ENCODE peak calls at places on chromosomes 3 and 15, in six cellular contexts. One of them, this sample, is unnamed.

GRCh38 chr3:136547293-136547692 is 204.9 kb downstream of the STAG1 start:
- DNase-seq in heart left ventricle: no peak
- DNase-seq in stimulated activated CD4-positive, alpha-beta T cell treated with anti-CD3 and anti-CD28 coated beads, Interleukin-4, amount 100 ng/mL, for 24 hours: no peak
- DNase-seq in cardiac septum: no peak
- DNase-seq in nephron progenitor cell: no peak
- DNase-seq in T-helper 9 cell: no peak
- DNase-seq in this sample: no peak

GRCh38 chr3:133979553-133979952 is 50.2 kb downstream of the SLCO2A1 start:
- DNase-seq in heart left ventricle: no peak
- DNase-seq in cardiac septum: no peak
- DNase-seq in stimulated activated CD4-positive, alpha-beta T cell treated with anti-CD3 and anti-CD28 coated beads, Interleukin-4, amount 100 ng/mL, for 24 hours: no peak
- DNase-seq in nephron progenitor cell: no peak
- DNase-seq in T-helper 9 cell: no peak
- DNase-seq in this sample: no peak

GRCh38 chr3:61912158-61912557 is 350.8 kb downstream of the PTPRG start:
- DNase-seq in cardiac septum: no peak
- DNase-seq in heart left ventricle: no peak
- DNase-seq in stimulated activated CD4-positive, alpha-beta T cell treated with anti-CD3 and anti-CD28 coated beads, Interleukin-4, amount 100 ng/mL, for 24 hours: no peak
- DNase-seq in T-helper 9 cell: no peak
- DNase-seq in nephron progenitor cell: no peak
- DNase-seq in this sample: no peak

GRCh38 chr3:127451321-127451720 is 139.2 kb downstream of the TPRA1 start:
- DNase-seq in T-helper 9 cell: no peak
- DNase-seq in cardiac septum: peak
- DNase-seq in nephron progenitor cell: no peak
- DNase-seq in heart left ventricle: no peak
- DNase-seq in stimulated activated CD4-positive, alpha-beta T cell treated with anti-CD3 and anti-CD28 coated beads, Interleukin-4, amount 100 ng/mL, for 24 hours: no peak
- DNase-seq in this sample: no peak

GRCh38 chr15:71103102-71103676 is 12.1 kb upstream of the THSD4 start:
- DNase-seq in stimulated activated CD4-positive, alpha-beta T cell treated with anti-CD3 and anti-CD28 coated beads, Interleukin-4, amount 100 ng/mL, for 24 hours: no peak
- DNase-seq in heart left ventricle: no peak
- DNase-seq in nephron progenitor cell: no peak
- DNase-seq in T-helper 9 cell: no peak
- DNase-seq in cardiac septum: no peak
- DNase-seq in this sample: no peak

GRCh38 chr3:176554791-176555330 is 642.4 kb downstream of the TBL1XR1 start:
- DNase-seq in stimulated activated CD4-positive, alpha-beta T cell treated with anti-CD3 and anti-CD28 coated beads, Interleukin-4, amount 100 ng/mL, for 24 hours: no peak
- DNase-seq in cardiac septum: no peak
- DNase-seq in heart left ventricle: no peak
- DNase-seq in nephron progenitor cell: no peak
- DNase-seq in T-helper 9 cell: no peak
- DNase-seq in this sample: no peak

GRCh38 chr15:66650433-66650832 is 51.6 kb upstream of the SMAD6 start:
- DNase-seq in heart left ventricle: no peak
- DNase-seq in T-helper 9 cell: no peak
- DNase-seq in nephron progenitor cell: no peak
- DNase-seq in cardiac septum: peak
- DNase-seq in stimulated activated CD4-positive, alpha-beta T cell treated with anti-CD3 and anti-CD28 coated beads, Interleukin-4, amount 100 ng/mL, for 24 hours: no peak
- DNase-seq in this sample: no peak

GRCh38 chr3:16028604-16029003 is 145.9 kb upstream of the GALNT15 start:
- DNase-seq in nephron progenitor cell: no peak
- DNase-seq in stimulated activated CD4-positive, alpha-beta T cell treated with anti-CD3 and anti-CD28 coated beads, Interleukin-4, amount 100 ng/mL, for 24 hours: no peak
- DNase-seq in cardiac septum: no peak
- DNase-seq in heart left ventricle: no peak
- DNase-seq in T-helper 9 cell: no peak
- DNase-seq in this sample: no peak

GRCh38 chr3:36362973-36363372 is 17.3 kb upstream of the STAC start:
- DNase-seq in T-helper 9 cell: no peak
- DNase-seq in heart left ventricle: no peak
- DNase-seq in stimulated activated CD4-positive, alpha-beta T cell treated with anti-CD3 and anti-CD28 coated beads, Interleukin-4, amount 100 ng/mL, for 24 hours: no peak
- DNase-seq in nephron progenitor cell: no peak
- DNase-seq in cardiac septum: no peak
- DNase-seq in this sample: no peak

GRCh38 chr15:98663045-98663444 is 14.7 kb downstream of the IGF1R start:
- DNase-seq in nephron progenitor cell: no peak
- DNase-seq in heart left ventricle: no peak
- DNase-seq in cardiac septum: no peak
- DNase-seq in stimulated activated CD4-positive, alpha-beta T cell treated with anti-CD3 and anti-CD28 coated beads, Interleukin-4, amount 100 ng/mL, for 24 hours: no peak
- DNase-seq in T-helper 9 cell: no peak
- DNase-seq in this sample: no peak

GRCh38 chr3:9500108-9501050 is 53.2 kb downstream of the LHFPL4 start:
- DNase-seq in cardiac septum: no peak
- DNase-seq in T-helper 9 cell: peak
- DNase-seq in stimulated activated CD4-positive, alpha-beta T cell treated with anti-CD3 and anti-CD28 coated beads, Interleukin-4, amount 100 ng/mL, for 24 hours: peak
- DNase-seq in heart left ventricle: peak
- DNase-seq in nephron progenitor cell: peak
- DNase-seq in this sample: peak

GRCh38 chr3:128062033-128062745 is 10.0 kb downstream of the SEC61A1 start:
- DNase-seq in stimulated activated CD4-positive, alpha-beta T cell treated with anti-CD3 and anti-CD28 coated beads, Interleukin-4, amount 100 ng/mL, for 24 hours: no peak
- DNase-seq in nephron progenitor cell: no peak
- DNase-seq in cardiac septum: no peak
- DNase-seq in T-helper 9 cell: no peak
- DNase-seq in heart left ventricle: no peak
- DNase-seq in this sample: no peak

GRCh38 chr15:43440721-43441281 is 52.2 kb downstream of the TP53BP1 start:
- DNase-seq in cardiac septum: no peak
- DNase-seq in T-helper 9 cell: no peak
- DNase-seq in stimulated activated CD4-positive, alpha-beta T cell treated with anti-CD3 and anti-CD28 coated beads, Interleukin-4, amount 100 ng/mL, for 24 hours: peak
- DNase-seq in nephron progenitor cell: no peak
- DNase-seq in heart left ventricle: no peak
- DNase-seq in this sample: peak

GRCh38 chr15:74400915-74401757 is 32.6 kb downstream of the SEMA7A start:
- DNase-seq in nephron progenitor cell: no peak
- DNase-seq in T-helper 9 cell: no peak
- DNase-seq in heart left ventricle: no peak
- DNase-seq in cardiac septum: no peak
- DNase-seq in stimulated activated CD4-positive, alpha-beta T cell treated with anti-CD3 and anti-CD28 coated beads, Interleukin-4, amount 100 ng/mL, for 24 hours: peak
- DNase-seq in this sample: peak

GRCh38 chr3:157436583-157437300 is at the start of gene PTX3:
- DNase-seq in T-helper 9 cell: no peak
- DNase-seq in heart left ventricle: no peak
- DNase-seq in stimulated activated CD4-positive, alpha-beta T cell treated with anti-CD3 and anti-CD28 coated beads, Interleukin-4, amount 100 ng/mL, for 24 hours: no peak
- DNase-seq in cardiac septum: no peak
- DNase-seq in nephron progenitor cell: peak
- DNase-seq in this sample: no peak

GRCh38 chr3:63029921-63030320 is 154.7 kb upstream of the CADPS start:
- DNase-seq in nephron progenitor cell: no peak
- DNase-seq in stimulated activated CD4-positive, alpha-beta T cell treated with anti-CD3 and anti-CD28 coated beads, Interleukin-4, amount 100 ng/mL, for 24 hours: no peak
- DNase-seq in cardiac septum: no peak
- DNase-seq in heart left ventricle: no peak
- DNase-seq in T-helper 9 cell: no peak
- DNase-seq in this sample: no peak

GRCh38 chr15:65305144-65305758 is 774 bp downstream of the RNU5B-1 start:
- DNase-seq in T-helper 9 cell: no peak
- DNase-seq in nephron progenitor cell: no peak
- DNase-seq in cardiac septum: no peak
- DNase-seq in stimulated activated CD4-positive, alpha-beta T cell treated with anti-CD3 and anti-CD28 coated beads, Interleukin-4, amount 100 ng/mL, for 24 hours: peak
- DNase-seq in heart left ventricle: no peak
- DNase-seq in this sample: no peak

GRCh38 chr3:30658328-30659052 is 52.1 kb downstream of the TGFBR2 start:
- DNase-seq in T-helper 9 cell: peak
- DNase-seq in stimulated activated CD4-positive, alpha-beta T cell treated with anti-CD3 and anti-CD28 coated beads, Interleukin-4, amount 100 ng/mL, for 24 hours: peak
- DNase-seq in cardiac septum: no peak
- DNase-seq in nephron progenitor cell: no peak
- DNase-seq in heart left ventricle: no peak
- DNase-seq in this sample: peak

GRCh38 chr3:170978335-170978745 is 48.2 kb downstream of the SLC2A2 start:
- DNase-seq in cardiac septum: no peak
- DNase-seq in heart left ventricle: no peak
- DNase-seq in nephron progenitor cell: no peak
- DNase-seq in T-helper 9 cell: no peak
- DNase-seq in stimulated activated CD4-positive, alpha-beta T cell treated with anti-CD3 and anti-CD28 coated beads, Interleukin-4, amount 100 ng/mL, for 24 hours: no peak
- DNase-seq in this sample: no peak

GRCh38 chr3:105965384-105965783 is 96.6 kb upstream of the CBLB start:
- DNase-seq in stimulated activated CD4-positive, alpha-beta T cell treated with anti-CD3 and anti-CD28 coated beads, Interleukin-4, amount 100 ng/mL, for 24 hours: no peak
- DNase-seq in cardiac septum: no peak
- DNase-seq in heart left ventricle: no peak
- DNase-seq in T-helper 9 cell: no peak
- DNase-seq in nephron progenitor cell: no peak
- DNase-seq in this sample: no peak

GRCh38 chr3:139202226-139202958 is 141.4 kb upstream of the MRPS22 start:
- DNase-seq in cardiac septum: no peak
- DNase-seq in nephron progenitor cell: peak
- DNase-seq in heart left ventricle: no peak
- DNase-seq in T-helper 9 cell: no peak
- DNase-seq in stimulated activated CD4-positive, alpha-beta T cell treated with anti-CD3 and anti-CD28 coated beads, Interleukin-4, amount 100 ng/mL, for 24 hours: no peak
- DNase-seq in this sample: peak

GRCh38 chr3:81277853-81278252 is 483.6 kb downstream of the GBE1 start:
- DNase-seq in stimulated activated CD4-positive, alpha-beta T cell treated with anti-CD3 and anti-CD28 coated beads, Interleukin-4, amount 100 ng/mL, for 24 hours: no peak
- DNase-seq in heart left ventricle: no peak
- DNase-seq in cardiac septum: no peak
- DNase-seq in T-helper 9 cell: no peak
- DNase-seq in nephron progenitor cell: no peak
- DNase-seq in this sample: no peak

GRCh38 chr3:45906681-45907220 is 20.4 kb downstream of the CCR9 start:
- DNase-seq in cardiac septum: peak
- DNase-seq in nephron progenitor cell: peak
- DNase-seq in heart left ventricle: no peak
- DNase-seq in stimulated activated CD4-positive, alpha-beta T cell treated with anti-CD3 and anti-CD28 coated beads, Interleukin-4, amount 100 ng/mL, for 24 hours: no peak
- DNase-seq in T-helper 9 cell: no peak
- DNase-seq in this sample: no peak

GRCh38 chr15:25795712-25796111 is 67.4 kb downstream of the ATP10A start:
- DNase-seq in T-helper 9 cell: no peak
- DNase-seq in cardiac septum: no peak
- DNase-seq in nephron progenitor cell: no peak
- DNase-seq in heart left ventricle: peak
- DNase-seq in stimulated activated CD4-positive, alpha-beta T cell treated with anti-CD3 and anti-CD28 coated beads, Interleukin-4, amount 100 ng/mL, for 24 hours: no peak
- DNase-seq in this sample: no peak

This sample was measured in activated CD8-positive, alpha-beta T cell treated with anti-CD3 and anti-CD28 coated beads, Interleukin-2, amount 10 ng/mL, durations not matched to agents 7 days and 5 days.